ENCODE peak calls at places on chromosomes 4 and X, in seven cellular contexts. Z is AG09309, N is body of pancreas, R is neural progenitor cell, P is thoracic aorta, K is glutamatergic neuron, F is A673. I is an unnamed sample.

GRCh38 chr4:80036949-80037348 is 36.1 kb downstream of the ANTXR2 start:
- DNase-seq in Z (peak), N (no peak), R (no peak), P (no peak), K (no peak), F (peak), I (peak)

GRCh38 chr4:181845617-181846016 is 397.6 kb upstream of the TENM3 start:
- DNase-seq in Z (no peak), N (no peak), R (no peak), P (no peak), K (no peak), F (no peak), I (no peak)

GRCh38 chrX:5810636-5811035 is 418.0 kb downstream of the NLGN4X start:
- DNase-seq in Z (no peak), N (no peak), R (no peak), P (no peak), K (no peak), F (peak), I (no peak)

GRCh38 chrX:39299615-39300014 is 498.4 kb downstream of the MID1IP1 start:
- DNase-seq in Z (no peak), N (no peak), R (no peak), P (no peak), K (no peak), F (no peak), I (no peak)

GRCh38 chr4:151417766-151418376 is 8.9 kb downstream of the FHIP1A start:
- DNase-seq in Z (no peak), N (peak), R (no peak), P (no peak), K (no peak), F (no peak), I (no peak)

GRCh38 chr4:93814141-93814540 is 14.4 kb upstream of the ATOH1 start:
- DNase-seq in Z (no peak), N (no peak), R (no peak), P (no peak), K (no peak), F (no peak), I (no peak)

GRCh38 chr4:124535004-124535403 is 177.5 kb downstream of the ANKRD50 start:
- DNase-seq in Z (no peak), N (no peak), R (no peak), P (no peak), K (no peak), F (peak), I (no peak)

GRCh38 chr4:23630110-23630509 is 259.7 kb downstream of the PPARGC1A start:
- DNase-seq in Z (no peak), N (no peak), R (no peak), P (no peak), K (no peak), F (no peak), I (no peak)

GRCh38 chr4:4860381-4860802 is 927 bp downstream of the MSX1 start:
- DNase-seq in Z (no peak), N (no peak), R (no peak), P (no peak), K (peak), F (peak), I (no peak)

GRCh38 chr4:86453044-86453501 is 93.2 kb upstream of the MAPK10 start:
- DNase-seq in Z (no peak), N (peak), R (no peak), P (no peak), K (no peak), F (peak), I (no peak)

GRCh38 chrX:65681810-65682209 is 14.4 kb downstream of the MSN start:
- DNase-seq in Z (no peak), N (no peak), R (no peak), P (no peak), K (no peak), F (no peak), I (no peak)

GRCh38 chr4:67751260-67751659 is 2.9 kb downstream of the GNRHR start:
- DNase-seq in Z (no peak), N (no peak), R (no peak), P (no peak), K (no peak), F (no peak), I (no peak)

GRCh38 chrX:40175416-40176255 is 77.9 kb upstream of the BCOR start:
- DNase-seq in Z (no peak), N (peak), R (peak), P (no peak), K (no peak), F (peak), I (no peak)

GRCh38 chrX:108025954-108026616 is 18.8 kb upstream of the VSIG1 start:
- DNase-seq in Z (no peak), N (no peak), R (no peak), P (no peak), K (no peak), F (no peak), I (no peak)

GRCh38 chrX:1264556-1264955 is 4.1 kb upstream of the CSF2RA start:
- DNase-seq in Z (no peak), N (no peak), R (no peak), P (no peak), K (no peak), F (no peak), I (no peak)

GRCh38 chr4:65046496-65047101 is 623.7 kb downstream of the EPHA5 start:
- DNase-seq in Z (no peak), N (peak), R (no peak), P (no peak), K (peak), F (peak), I (no peak)

GRCh38 chr4:103692615-103693014 is 27.2 kb downstream of the TACR3 start:
- DNase-seq in Z (no peak), N (no peak), R (no peak), P (no peak), K (no peak), F (no peak), I (no peak)

GRCh38 chr4:148015058-148015457 is 283.2 kb downstream of the ARHGAP10 start:
- DNase-seq in Z (no peak), N (no peak), R (no peak), P (no peak), K (no peak), F (no peak), I (no peak)

GRCh38 chr4:121785479-121785878 is 15.6 kb upstream of the EXOSC9 start:
- DNase-seq in Z (no peak), N (no peak), R (no peak), P (no peak), K (no peak), F (no peak), I (no peak)

GRCh38 chr4:152255437-152255836 is 280.5 kb downstream of the FBXW7 start:
- DNase-seq in Z (no peak), N (no peak), R (no peak), P (no peak), K (no peak), F (peak), I (no peak)

GRCh38 chr4:76897522-76898384 is at the start of gene SOWAHB:
- DNase-seq in Z (no peak), N (peak), R (peak), P (no peak), K (peak), F (no peak), I (no peak)

GRCh38 chr4:89221175-89221867 is 86.3 kb downstream of the GPRIN3 start:
- DNase-seq in Z (peak), N (no peak), R (no peak), P (no peak), K (no peak), F (no peak), I (no peak)

GRCh38 chrX:128518508-128518907 is 466.3 kb upstream of the ACTRT1 start:
- DNase-seq in Z (no peak), N (no peak), R (peak), P (no peak), K (no peak), F (peak), I (no peak)

GRCh38 chr4:2303686-2304320 is 41.9 kb upstream of the MXD4 start:
- DNase-seq in Z (no peak), N (no peak), R (no peak), P (no peak), K (no peak), F (no peak), I (no peak)

GRCh38 chrX:809081-809480 is 178.5 kb downstream of the SHOX start:
- DNase-seq in Z (no peak), N (no peak), R (no peak), P (no peak), K (no peak), F (no peak), I (no peak)

GRCh38 chr4:151169223-151169622 is 69.8 kb downstream of the RPS3A start:
- DNase-seq in Z (peak), N (peak), R (peak), P (no peak), K (peak), F (peak), I (peak)

GRCh38 chrX:38484607-38485498 is 76.5 kb upstream of the TSPAN7 start:
- DNase-seq in Z (no peak), N (peak), R (no peak), P (no peak), K (no peak), F (no peak), I (no peak)

GRCh38 chrX:42530027-42530426 is 247.9 kb downstream of the PPP1R2C start:
- DNase-seq in Z (peak), N (no peak), R (no peak), P (no peak), K (no peak), F (no peak), I (peak)

GRCh38 chrX:14027031-14027430 is 2.7 kb downstream of the GEMIN8 start:
- DNase-seq in Z (no peak), N (peak), R (no peak), P (no peak), K (no peak), F (no peak), I (no peak)

GRCh38 chr4:132683957-132684356 is 465.1 kb upstream of the PCDH10 start:
- DNase-seq in Z (no peak), N (no peak), R (peak), P (no peak), K (no peak), F (no peak), I (no peak)

GRCh38 chrX:13669246-13669689 is 16.3 kb downstream of the TCEANC start:
- DNase-seq in Z (peak), N (peak), R (no peak), P (no peak), K (no peak), F (peak), I (peak)

DNA sequence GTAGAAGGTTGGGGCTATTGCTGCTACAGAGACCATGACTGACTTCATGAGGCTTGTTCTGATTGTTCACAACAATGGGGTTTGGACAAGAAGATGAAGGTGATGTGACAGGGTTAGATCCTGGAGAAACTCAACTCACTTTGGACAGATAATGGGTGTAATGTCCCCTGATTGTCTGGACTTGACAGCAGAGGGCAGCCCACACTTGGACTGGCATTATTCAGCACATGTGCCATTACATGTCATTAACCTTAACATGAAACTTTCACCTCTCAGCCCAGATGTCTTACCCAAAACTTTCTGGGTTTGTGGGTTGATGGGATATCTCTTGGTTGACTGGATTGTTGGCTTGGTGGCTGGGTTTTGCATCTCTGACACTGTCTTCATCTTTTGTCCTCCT is 101.5 kb downstream of the MXRA5 start:
- DNase-seq in Z (no peak), N (no peak), R (no peak), P (no peak), K (no peak), F (no peak), I (no peak)
- TF ChIP-seq CTCF in Z (peak), N (no peak), R (no peak), P (no peak), K (no peak), F (peak), I (peak)

GRCh38 chrX:8455600-8455999 is 9.0 kb upstream of the VCX3B start:
- DNase-seq in Z (no peak), N (no peak), R (no peak), P (no peak), K (no peak), F (peak), I (no peak)
- TF ChIP-seq CTCF in Z (no peak), N (no peak), R (peak), P (no peak), K (no peak), F (peak), I (no peak)

GRCh38 chr4:169557061-169557636 is 55.2 kb downstream of the NEK1 start:
- DNase-seq in Z (no peak), N (no peak), R (no peak), P (no peak), K (no peak), F (no peak), I (no peak)
- TF ChIP-seq CTCF in Z (no peak), N (no peak), R (no peak), P (no peak), K (no peak), F (no peak), I (no peak)

GRCh38 chr4:155666701-155667537 is at the start of gene GUCY1A1:
- DNase-seq in Z (no peak), N (peak), R (peak), P (no peak), K (peak), F (peak), I (no peak)
- TF ChIP-seq CTCF in Z (no peak), N (peak), R (no peak), P (no peak), K (no peak), F (no peak), I (no peak)

DNA sequence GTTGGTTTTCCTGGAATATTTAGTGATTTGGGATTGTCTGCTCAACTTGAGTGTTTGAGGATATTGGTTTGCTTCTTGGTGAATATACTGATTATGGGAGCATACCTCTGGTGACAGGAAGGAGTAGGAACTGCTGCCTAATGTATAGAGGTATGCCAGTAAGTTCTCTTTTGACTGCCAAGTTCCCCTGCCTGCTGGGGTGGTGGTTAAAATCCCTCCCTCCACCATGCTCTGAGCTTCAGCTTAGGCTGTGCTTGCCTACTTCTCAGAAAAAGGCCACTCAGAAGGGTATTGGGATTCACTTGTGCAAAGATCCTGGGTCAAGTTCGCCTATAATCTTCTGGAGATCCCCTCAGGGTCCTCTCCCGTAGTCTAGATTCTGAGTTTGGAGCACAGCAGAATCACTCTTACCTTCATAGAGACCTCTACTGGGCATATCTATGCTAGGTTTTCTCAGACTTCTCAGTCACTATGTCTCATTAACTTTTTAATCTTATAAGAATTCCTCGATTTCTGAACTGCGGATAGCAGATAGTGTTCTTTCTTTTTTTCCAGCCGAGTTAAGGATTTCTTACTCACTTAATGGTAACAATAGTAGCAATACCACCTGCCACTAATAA is 44.7 kb upstream of the DCK start:
- DNase-seq in Z (no peak), N (no peak), R (no peak), P (no peak), K (no peak), F (no peak), I (no peak)
- TF ChIP-seq CTCF in Z (no peak), N (no peak), R (no peak), P (no peak), K (no peak), F (peak), I (no peak)

I was measured in AG09319.